ENCODE peak calls at places on chromosomes 2 and 18, in seven cellular contexts. One of them, this sample, is unnamed.

GRCh38 chr2:222448806-222449205 is 24.5 kb downstream of the SGPP2 start:
- DNase-seq in right atrium auricular region: no peak
- DNase-seq in kidney tubule cell: no peak
- DNase-seq in NCI-H524: peak
- DNase-seq in hepatic stellate cell: no peak
- DNase-seq in anterior cingulate cortex: no peak
- DNase-seq in WERI-Rb-1: peak
- DNase-seq in this sample: no peak

GRCh38 chr2:239009001-239009961 is 161.4 kb downstream of the TWIST2 start:
- DNase-seq in WERI-Rb-1: no peak
- DNase-seq in anterior cingulate cortex: no peak
- DNase-seq in hepatic stellate cell: no peak
- DNase-seq in NCI-H524: no peak
- DNase-seq in right atrium auricular region: no peak
- DNase-seq in kidney tubule cell: no peak
- DNase-seq in this sample: no peak

GRCh38 chr2:219713110-219713509 is 85.7 kb downstream of the SLC4A3 start:
- DNase-seq in hepatic stellate cell: no peak
- DNase-seq in right atrium auricular region: no peak
- DNase-seq in kidney tubule cell: peak
- DNase-seq in NCI-H524: no peak
- DNase-seq in anterior cingulate cortex: no peak
- DNase-seq in WERI-Rb-1: peak
- DNase-seq in this sample: no peak

GRCh38 chr18:35117372-35117771 is 76.2 kb downstream of the MAPRE2 start:
- DNase-seq in right atrium auricular region: no peak
- DNase-seq in WERI-Rb-1: no peak
- DNase-seq in anterior cingulate cortex: no peak
- DNase-seq in NCI-H524: no peak
- DNase-seq in kidney tubule cell: no peak
- DNase-seq in hepatic stellate cell: no peak
- DNase-seq in this sample: no peak

GRCh38 chr2:124805060-124805459 is 780.0 kb downstream of the CNTNAP5 start:
- DNase-seq in hepatic stellate cell: no peak
- DNase-seq in right atrium auricular region: no peak
- DNase-seq in NCI-H524: no peak
- DNase-seq in anterior cingulate cortex: no peak
- DNase-seq in kidney tubule cell: no peak
- DNase-seq in WERI-Rb-1: no peak
- DNase-seq in this sample: no peak

GRCh38 chr2:237996041-237996593 is 29.3 kb downstream of the UBE2F start:
- DNase-seq in WERI-Rb-1: no peak
- DNase-seq in right atrium auricular region: no peak
- DNase-seq in hepatic stellate cell: no peak
- DNase-seq in anterior cingulate cortex: no peak
- DNase-seq in kidney tubule cell: no peak
- DNase-seq in NCI-H524: no peak
- DNase-seq in this sample: no peak

GRCh38 chr2:98324181-98324580 is 22.1 kb upstream of the CNGA3 start:
- DNase-seq in right atrium auricular region: no peak
- DNase-seq in WERI-Rb-1: no peak
- DNase-seq in anterior cingulate cortex: no peak
- DNase-seq in NCI-H524: no peak
- DNase-seq in kidney tubule cell: peak
- DNase-seq in hepatic stellate cell: no peak
- DNase-seq in this sample: no peak

GRCh38 chr2:199443589-199444130 is 14.1 kb downstream of the SATB2 start:
- DNase-seq in right atrium auricular region: no peak
- DNase-seq in hepatic stellate cell: no peak
- DNase-seq in kidney tubule cell: no peak
- DNase-seq in anterior cingulate cortex: no peak
- DNase-seq in NCI-H524: no peak
- DNase-seq in WERI-Rb-1: no peak
- DNase-seq in this sample: no peak

GRCh38 chr2:100130595-100131391 is 11.6 kb downstream of the AFF3 start:
- DNase-seq in WERI-Rb-1: no peak
- DNase-seq in anterior cingulate cortex: no peak
- DNase-seq in kidney tubule cell: no peak
- DNase-seq in hepatic stellate cell: no peak
- DNase-seq in right atrium auricular region: no peak
- DNase-seq in NCI-H524: no peak
- DNase-seq in this sample: no peak

GRCh38 chr18:61544178-61544577 is 210.9 kb downstream of the CDH20 start:
- DNase-seq in hepatic stellate cell: no peak
- DNase-seq in right atrium auricular region: no peak
- DNase-seq in anterior cingulate cortex: no peak
- DNase-seq in kidney tubule cell: no peak
- DNase-seq in WERI-Rb-1: no peak
- DNase-seq in NCI-H524: no peak
- DNase-seq in this sample: no peak

GRCh38 chr2:27501042-27501441 is 4.4 kb downstream of the GCKR start:
- DNase-seq in hepatic stellate cell: no peak
- DNase-seq in NCI-H524: peak
- DNase-seq in kidney tubule cell: peak
- DNase-seq in anterior cingulate cortex: no peak
- DNase-seq in right atrium auricular region: no peak
- DNase-seq in WERI-Rb-1: no peak
- DNase-seq in this sample: no peak

GRCh38 chr2:179857236-179857635 is 4.2 kb downstream of the ZNF385B start:
- DNase-seq in anterior cingulate cortex: no peak
- DNase-seq in NCI-H524: no peak
- DNase-seq in WERI-Rb-1: no peak
- DNase-seq in hepatic stellate cell: no peak
- DNase-seq in kidney tubule cell: no peak
- DNase-seq in right atrium auricular region: no peak
- DNase-seq in this sample: no peak

GRCh38 chr2:240591226-240591625 is 4.7 kb downstream of the CAPN10 start:
- DNase-seq in WERI-Rb-1: no peak
- DNase-seq in right atrium auricular region: no peak
- DNase-seq in NCI-H524: no peak
- DNase-seq in hepatic stellate cell: no peak
- DNase-seq in anterior cingulate cortex: no peak
- DNase-seq in kidney tubule cell: peak
- DNase-seq in this sample: no peak

GRCh38 chr18:24544141-24544498 is 83.7 kb downstream of the HRH4 start:
- DNase-seq in NCI-H524: peak
- DNase-seq in right atrium auricular region: no peak
- DNase-seq in WERI-Rb-1: no peak
- DNase-seq in kidney tubule cell: peak
- DNase-seq in anterior cingulate cortex: no peak
- DNase-seq in hepatic stellate cell: no peak
- DNase-seq in this sample: no peak

GRCh38 chr2:44560961-44561360 is 199.2 kb downstream of the CAMKMT start:
- DNase-seq in hepatic stellate cell: no peak
- DNase-seq in anterior cingulate cortex: no peak
- DNase-seq in kidney tubule cell: no peak
- DNase-seq in right atrium auricular region: no peak
- DNase-seq in NCI-H524: no peak
- DNase-seq in WERI-Rb-1: no peak
- DNase-seq in this sample: no peak

GRCh38 chr2:70927641-70928040 is 8.1 kb upstream of the ATP6V1B1 start:
- DNase-seq in NCI-H524: no peak
- DNase-seq in WERI-Rb-1: no peak
- DNase-seq in hepatic stellate cell: no peak
- DNase-seq in kidney tubule cell: no peak
- DNase-seq in anterior cingulate cortex: no peak
- DNase-seq in right atrium auricular region: no peak
- DNase-seq in this sample: no peak

GRCh38 chr18:48845174-48845573 is 105.6 kb downstream of the SMAD7 start:
- DNase-seq in anterior cingulate cortex: no peak
- DNase-seq in hepatic stellate cell: no peak
- DNase-seq in right atrium auricular region: no peak
- DNase-seq in WERI-Rb-1: no peak
- DNase-seq in NCI-H524: no peak
- DNase-seq in kidney tubule cell: no peak
- DNase-seq in this sample: no peak

GRCh38 chr2:31475692-31476091 is 61.1 kb upstream of the XDH start:
- DNase-seq in WERI-Rb-1: no peak
- DNase-seq in right atrium auricular region: no peak
- DNase-seq in anterior cingulate cortex: no peak
- DNase-seq in NCI-H524: no peak
- DNase-seq in hepatic stellate cell: peak
- DNase-seq in kidney tubule cell: peak
- DNase-seq in this sample: no peak

GRCh38 chr18:79962835-79963657 is 1.4 kb upstream of the HSBP1L1 start:
- DNase-seq in kidney tubule cell: no peak
- DNase-seq in hepatic stellate cell: no peak
- DNase-seq in NCI-H524: no peak
- DNase-seq in anterior cingulate cortex: no peak
- DNase-seq in right atrium auricular region: no peak
- DNase-seq in WERI-Rb-1: no peak
- DNase-seq in this sample: no peak

GRCh38 chr2:226124548-226125011 is 675.0 kb downstream of the IRS1 start:
- DNase-seq in NCI-H524: no peak
- DNase-seq in WERI-Rb-1: no peak
- DNase-seq in right atrium auricular region: no peak
- DNase-seq in hepatic stellate cell: no peak
- DNase-seq in kidney tubule cell: no peak
- DNase-seq in anterior cingulate cortex: no peak
- DNase-seq in this sample: no peak